ENCODE peak calls at places on chromosomes 1 and 21, in five cellular contexts. E, I, C, U and J are unnamed samples. For H3K4me1, the result is how much of the 10 kb centered on the place peaks cover.

GRCh38 chr1:91582431-91582921 is 81.8 kb downstream of the CDC7 start:
- DNase-seq in E (no peak), I (no peak), C (no peak), U (no peak), J (no peak)

GRCh38 chr21:34126691-34127090 is 53.3 kb downstream of the MRPS6 start:
- DNase-seq in E (no peak), I (no peak), C (no peak), U (no peak), J (no peak)

GRCh38 chr21:15139881-15140280 is 75.1 kb upstream of the NRIP1 start:
- DNase-seq in E (no peak), I (no peak), C (no peak), U (no peak), J (no peak)

GRCh38 chr1:67166196-67166595 is at the start of gene IL23R:
- DNase-seq in E (no peak), I (peak), C (no peak), U (no peak), J (no peak)

GRCh38 chr1:63442141-63442475 is 74.7 kb downstream of the ALG6 start:
- DNase-seq in E (no peak), I (no peak), C (no peak), U (no peak), J (no peak)

GRCh38 chr1:93471284-93471683 is 23.4 kb downstream of the FNBP1L start:
- DNase-seq in E (no peak), I (no peak), C (no peak), U (peak), J (no peak)

GRCh38 chr1:207152792-207153434 is 48.9 kb downstream of the C4BPA start:
- DNase-seq in E (peak), I (no peak), C (peak), U (no peak), J (peak)

GRCh38 chr1:60133848-60134247 is 60.3 kb upstream of the C1orf87 start:
- DNase-seq in E (no peak), I (no peak), C (no peak), U (no peak), J (no peak)

GRCh38 chr1:145997156-145998023 is 1.0 kb upstream of the TXNIP start:
- DNase-seq in E (peak), I (no peak), C (peak), U (no peak), J (no peak)

GRCh38 chr1:156680056-156680455 is 2.8 kb upstream of the NES start:
- DNase-seq in E (no peak), I (no peak), C (no peak), U (no peak), J (no peak)

GRCh38 chr1:237685553-237685952 is 205.2 kb downstream of the ZP4 start:
- DNase-seq in E (no peak), I (no peak), C (no peak), U (no peak), J (no peak)

GRCh38 chr21:33492571-33492970 is 1.1 kb upstream of the DNAJC28 start:
- DNase-seq in E (no peak), I (no peak), C (no peak), U (no peak), J (no peak)

GRCh38 chr1:27574001-27574781 is 29.8 kb downstream of the AHDC1 start:
- DNase-seq in E (no peak), I (no peak), C (peak), U (no peak), J (no peak)

GRCh38 chr1:58477390-58477789 is 69.1 kb downstream of the OMA1 start:
- DNase-seq in E (no peak), I (no peak), C (no peak), U (no peak), J (no peak)

GRCh38 chr1:61334718-61335589 is 252.6 kb downstream of the NFIA start:
- DNase-seq in E (no peak), I (no peak), C (no peak), U (no peak), J (no peak)

GRCh38 chr1:237205400-237206064 is 163.5 kb downstream of the RYR2 start:
- DNase-seq in E (no peak), I (no peak), C (no peak), U (no peak), J (no peak)

DNA sequence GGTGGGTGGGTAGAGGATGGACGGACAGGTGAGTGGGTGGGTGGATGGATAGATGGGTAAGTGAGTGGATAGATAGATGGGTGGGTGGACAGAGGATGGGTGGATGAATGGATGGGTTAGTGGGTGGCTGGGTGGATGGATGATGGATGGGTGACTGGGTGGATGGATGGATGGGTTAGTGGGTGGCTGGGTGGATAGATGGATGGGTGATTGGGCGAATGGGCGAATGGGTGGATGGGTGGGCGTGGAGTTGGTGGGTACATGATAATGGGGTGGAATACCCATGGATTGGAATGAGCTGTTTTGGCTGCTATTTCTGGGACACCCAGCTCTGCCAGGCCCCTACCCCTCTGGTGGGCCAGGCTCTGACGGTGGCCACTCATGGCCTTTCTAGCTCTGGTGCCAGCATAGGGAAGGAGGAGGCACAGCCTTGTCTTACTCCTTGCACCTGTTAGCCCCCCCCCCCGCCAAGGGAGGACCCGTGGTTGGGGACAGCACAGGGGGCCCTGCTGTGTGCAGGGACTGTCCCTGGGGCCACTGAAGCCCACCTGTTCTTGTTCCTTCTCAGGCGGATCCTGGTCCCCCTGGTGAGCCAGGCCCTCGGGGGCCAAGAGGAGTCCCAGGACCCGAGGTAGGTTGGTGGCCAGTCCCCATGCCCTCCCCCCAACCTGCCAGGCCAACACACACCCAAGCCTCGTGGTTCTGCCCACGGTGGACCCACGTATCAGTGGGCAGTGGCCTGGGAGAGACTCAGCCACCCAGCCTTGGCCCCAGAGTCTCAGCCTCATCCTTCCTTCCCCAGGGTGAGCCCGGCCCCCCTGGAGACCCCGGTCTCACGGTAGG is 26.4 kb downstream of the COL6A2 start:
- DNase-seq in E (no peak), I (no peak), C (no peak), U (no peak), J (no peak)
- TF ChIP-seq POLR2A in E (no peak), I (no peak), C (no peak), U (no peak), J (no peak)

GRCh38 chr21:27590271-27590670 is 623.4 kb upstream of the ADAMTS5 start:
- DNase-seq in E (no peak), I (no peak), C (no peak), U (no peak), J (no peak)
- TF ChIP-seq SP1 in E (no peak), I (no peak), C (no peak), U (no peak), J (no peak)

GRCh38 chr21:29349702-29350101 is 51.0 kb downstream of the BACH1 start:
- DNase-seq in E (peak), I (no peak), C (no peak), U (no peak), J (no peak)

GRCh38 chr21:29347274-29347681 is 48.6 kb downstream of the BACH1 start:
- DNase-seq in E (no peak), I (no peak), C (peak), U (no peak), J (no peak)

GRCh38 chr21:29346281-29346680 is 47.6 kb downstream of the BACH1 start:
- DNase-seq in E (no peak), I (no peak), C (no peak), U (no peak), J (no peak)

GRCh38 chr21:29343517-29343916 is 44.8 kb downstream of the BACH1 start:
- DNase-seq in E (no peak), I (no peak), C (no peak), U (no peak), J (no peak)

GRCh38 chr21:29346771-29347170 is 48.0 kb downstream of the BACH1 start:
- DNase-seq in E (no peak), I (no peak), C (no peak), U (no peak), J (no peak)
- H3K4me1 ChIP-seq in E (under half), I (under half), C (under half), U (under half), J (under half)

GRCh38 chr1:204443871-204444581 is 32.4 kb upstream of the PPP1R15B start:
- DNase-seq in E (peak), I (no peak), C (no peak), U (no peak), J (no peak)
- TF ChIP-seq POLR2A in E (no peak), I (no peak), C (no peak), U (no peak), J (no peak)

GRCh38 chr1:24154215-24154614 is 11.3 kb upstream of the IL22RA1 start:
- DNase-seq in E (no peak), I (no peak), C (no peak), U (no peak), J (no peak)
- TF ChIP-seq SP1 in E (no peak), I (no peak), C (no peak), U (no peak), J (no peak)

DNA sequence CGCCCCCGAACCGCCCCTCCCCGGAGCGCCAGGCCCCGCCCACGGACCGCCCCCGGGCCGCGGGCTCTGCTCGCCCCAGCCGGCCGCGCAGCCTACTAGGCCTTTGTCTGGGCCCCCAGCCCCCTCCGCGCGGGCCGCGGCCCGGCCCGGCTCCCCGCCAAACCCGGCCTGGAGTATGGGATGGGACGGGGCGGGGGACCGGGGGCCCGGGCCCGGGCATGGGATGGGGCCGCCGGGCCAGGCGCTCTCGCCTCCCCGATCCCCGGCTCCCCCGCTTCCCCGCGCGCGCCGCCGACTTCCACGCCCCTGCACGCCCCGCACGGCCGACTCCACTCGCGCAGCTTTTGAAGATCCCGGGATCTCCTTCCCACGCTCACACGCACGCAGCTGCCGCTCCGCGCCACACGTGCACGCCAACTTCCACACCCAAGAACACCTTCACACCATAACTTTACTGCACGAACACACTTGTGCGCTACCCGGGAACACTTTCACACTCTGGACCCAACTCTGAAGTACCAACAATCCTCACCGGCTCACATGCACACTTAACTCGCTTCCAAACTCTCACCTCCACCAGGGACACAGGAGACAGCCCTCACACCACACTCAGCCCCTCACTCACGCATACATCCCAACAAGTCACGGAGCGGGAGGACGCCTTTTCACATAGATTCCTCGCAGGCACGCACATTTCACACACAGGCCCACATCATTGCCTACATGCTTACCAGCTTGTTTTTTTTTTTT is 437 bp upstream of the HSPG2 start:
- DNase-seq in E (peak), I (no peak), C (peak), U (peak), J (peak)
- H3K4me1 ChIP-seq in E (half or more), I (under half), C (half or more), U (under half), J (half or more)

GRCh38 chr21:37538971-37539590 is 172.5 kb downstream of the DYRK1A start:
- DNase-seq in E (no peak), I (no peak), C (peak), U (no peak), J (no peak)
- TF ChIP-seq POLR2A in E (no peak), I (no peak), C (no peak), U (no peak), J (no peak)

DNA sequence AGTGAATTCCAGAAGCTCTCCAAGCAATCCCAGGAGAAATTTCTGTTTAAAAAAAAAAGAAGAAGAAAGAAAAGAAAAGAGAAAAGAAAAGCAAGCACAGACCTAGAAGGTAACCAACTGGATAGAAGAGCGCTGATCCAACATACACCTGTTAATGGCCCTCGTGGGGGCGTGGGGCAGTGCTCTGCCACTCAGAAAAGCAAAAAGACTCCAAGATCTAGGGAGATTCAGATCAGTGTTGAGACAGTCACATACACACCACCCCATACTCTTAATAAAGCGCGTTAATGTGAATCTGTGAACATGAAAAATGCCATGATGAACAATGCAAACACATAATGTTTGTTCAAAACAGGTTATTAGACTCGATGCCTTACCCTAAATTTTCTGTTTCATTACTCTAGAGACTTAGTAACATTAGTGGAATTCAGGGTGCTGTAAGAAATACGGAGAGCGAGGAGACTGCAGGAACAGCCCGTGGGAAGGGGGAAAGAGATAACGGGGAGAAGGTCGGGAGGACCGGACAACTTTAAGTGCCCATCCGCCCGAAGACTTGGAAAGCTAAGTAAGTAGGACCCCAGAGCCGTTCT is 406 bp downstream of the NME7 start:
- DNase-seq in E (peak), I (no peak), C (no peak), U (no peak), J (no peak)
- TF ChIP-seq SP1 in E (no peak), I (no peak), C (no peak), U (no peak), J (no peak)